ENCODE peak calls at places on chromosomes 7 and 10, in four cellular contexts. P is adrenal gland, U is RWPE2, Y is IMR-90. R is an unnamed sample.

GRCh38 chr10:48215148-48215982 is 59.1 kb downstream of the FRMPD2 start:
- DNase-seq in P (peak), Y (peak), U (no peak), R (no peak)

GRCh38 chr7:2802504-2803341 is 41.4 kb downstream of the GNA12 start:
- DNase-seq in Y (peak), U (no peak), P (no peak), R (no peak)

GRCh38 chr10:127871631-127872010 is 21.1 kb downstream of the CLRN3 start:
- DNase-seq in Y (no peak), P (no peak), U (no peak), R (no peak)

GRCh38 chr10:110360857-110361474 is 56.2 kb upstream of the SMNDC1 start:
- DNase-seq in Y (no peak), U (no peak), P (no peak), R (no peak)

GRCh38 chr7:10483671-10484070 is 490.0 kb upstream of the PHF14 start:
- DNase-seq in U (no peak), Y (no peak), P (no peak), R (no peak)

GRCh38 chr7:842436-843031 is 10.3 kb downstream of the SUN1 start:
- DNase-seq in Y (no peak), P (no peak), U (peak), R (no peak)

GRCh38 chr10:122307669-122308486 is 36.8 kb downstream of the BTBD16 start:
- DNase-seq in P (peak), Y (peak), U (peak), R (no peak)

GRCh38 chr10:119451305-119451896 is 91.1 kb downstream of the RGS10 start:
- DNase-seq in U (no peak), Y (no peak), P (no peak), R (no peak)

GRCh38 chr10:61136151-61136550 is 192.2 kb upstream of the RHOBTB1 start:
- DNase-seq in U (no peak), Y (peak), P (no peak), R (no peak)

GRCh38 chr7:106778656-106779250 is 86.3 kb upstream of the PIK3CG start:
- DNase-seq in U (no peak), Y (peak), P (no peak), R (no peak)

GRCh38 chr7:114973147-114973546 is 51.3 kb downstream of the MDFIC start:
- DNase-seq in Y (peak), U (no peak), P (no peak), R (no peak)

GRCh38 chr10:117933036-117933435 is 113.7 kb downstream of the RAB11FIP2 start:
- DNase-seq in Y (peak), P (no peak), U (no peak), R (no peak)

GRCh38 chr10:88092975-88093374 is 229.6 kb downstream of the PTEN start:
- DNase-seq in U (no peak), Y (no peak), P (no peak), R (no peak)

GRCh38 chr10:63466168-63466935 is 575 bp upstream of the JMJD1C start:
- DNase-seq in Y (peak), P (no peak), U (no peak), R (peak)

GRCh38 chr10:23367896-23368685 is 23.5 kb upstream of the C10orf67 start:
- DNase-seq in Y (no peak), P (no peak), U (no peak), R (no peak)

GRCh38 chr7:27602766-27603165 is 59.9 kb downstream of the HIBADH start:
- DNase-seq in P (no peak), Y (no peak), U (no peak), R (no peak)

GRCh38 chr7:117186631-117187030 is 136.2 kb downstream of the WNT2 start:
- DNase-seq in Y (no peak), U (no peak), P (no peak), R (no peak)

GRCh38 chr7:132179681-132180080 is 396.6 kb downstream of the PLXNA4 start:
- DNase-seq in U (no peak), Y (no peak), P (no peak), R (no peak)

GRCh38 chr10:68135362-68135761 is 26.1 kb downstream of the MYPN start:
- DNase-seq in Y (peak), P (no peak), U (no peak), R (no peak)

GRCh38 chr7:585873-586272 is 66.2 kb upstream of the PDGFA start:
- DNase-seq in U (no peak), P (no peak), Y (no peak), R (no peak)

GRCh38 chr7:105643384-105643783 is 62.1 kb upstream of the EFCAB10 start:
- DNase-seq in Y (no peak), P (no peak), U (no peak), R (no peak)

GRCh38 chr10:3172081-3172445 is 519 bp downstream of the PITRM1 start:
- DNase-seq in Y (peak), U (no peak), P (no peak), R (no peak)

GRCh38 chr10:43822509-43823236 is 174.0 kb upstream of the ZNF32 start:
- DNase-seq in Y (no peak), P (no peak), U (no peak), R (no peak)

GRCh38 chr10:65684896-65685295 is 1240.9 kb upstream of the LRRTM3 start:
- DNase-seq in U (no peak), Y (no peak), P (no peak), R (no peak)

GRCh38 chr10:28986117-28986792 is 302.6 kb upstream of the LYZL1 start:
- DNase-seq in P (no peak), U (no peak), Y (peak), R (no peak)

GRCh38 chr7:101869026-101869900 is 51.8 kb downstream of the CUX1 start:
- DNase-seq in P (no peak), U (no peak), Y (no peak), R (no peak)

GRCh38 chr10:119831656-119832055 is 41.0 kb downstream of the MCMBP start:
- DNase-seq in Y (no peak), U (no peak), P (no peak), R (no peak)

GRCh38 chr7:74083117-74083876 is at the start of gene LIMK1:
- DNase-seq in U (no peak), Y (peak), P (peak), R (peak)

GRCh38 chr10:95242581-95243317 is 48.1 kb downstream of the PDLIM1 start:
- DNase-seq in P (peak), Y (peak), U (no peak), R (no peak)

GRCh38 chr7:131724776-131725345 is 168.4 kb upstream of the PODXL start:
- DNase-seq in P (no peak), U (no peak), Y (no peak), R (no peak)

GRCh38 chr7:76272142-76272541 is 30.3 kb upstream of the HSPB1 start:
- DNase-seq in U (no peak), P (no peak), Y (no peak), R (no peak)

GRCh38 chr7:112084506-112084905 is 121.7 kb downstream of the DOCK4 start:
- DNase-seq in Y (peak), P (peak), U (no peak), R (no peak)

GRCh38 chr10:122258136-122259074 is 12.7 kb upstream of the BTBD16 start:
- DNase-seq in U (no peak), Y (peak), P (no peak), R (no peak)

GRCh38 chr7:29229056-29229455 is 34.5 kb downstream of the CHN2 start:
- DNase-seq in U (no peak), P (no peak), Y (no peak), R (no peak)

DNA sequence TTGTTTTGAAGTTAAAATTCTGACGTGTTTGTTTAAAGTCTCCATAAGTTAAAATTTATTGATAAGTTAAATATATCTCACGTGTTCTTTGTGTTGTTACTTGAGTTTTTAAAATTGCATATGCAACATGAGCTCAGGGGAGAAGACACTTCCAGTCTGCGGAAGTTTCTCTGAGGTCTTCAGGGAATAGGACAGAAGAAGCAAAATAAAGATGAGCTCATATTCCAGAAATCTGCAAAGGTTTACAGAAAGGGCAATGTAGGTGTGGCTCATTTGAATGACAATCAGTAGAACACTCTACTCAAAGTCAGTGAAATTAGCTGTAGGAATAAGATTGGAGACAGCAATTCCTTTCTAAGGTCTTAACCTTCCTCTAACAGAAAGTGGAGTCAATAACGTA is 53.7 kb downstream of the CACNA2D1 start:
- DNase-seq in U (no peak), Y (no peak), P (no peak), R (no peak)
- H3K27ac ChIP-seq in U (no peak), Y (no peak), P (no peak), R (no peak)

DNA sequence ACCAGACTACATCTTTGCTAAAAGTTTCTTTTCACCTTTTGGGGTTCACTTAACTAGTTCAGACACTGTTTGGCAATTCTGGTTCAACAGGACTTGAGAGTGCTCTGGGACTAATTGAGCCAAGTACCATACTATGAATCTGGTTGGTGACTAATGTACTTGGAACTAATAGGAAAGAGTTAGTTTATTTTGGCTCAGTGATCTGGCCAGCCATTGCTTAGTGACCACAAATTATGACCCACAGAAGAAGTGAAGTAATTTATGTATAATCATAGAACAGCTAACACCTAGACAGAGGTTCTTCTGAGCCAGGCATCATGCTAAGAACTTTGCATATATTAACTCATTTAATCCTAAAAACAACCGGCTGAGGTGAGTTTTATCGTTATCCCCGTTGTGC is 126.5 kb upstream of the JCAD start:
- DNase-seq in P (no peak), U (no peak), Y (peak), R (no peak)
- TF ChIP-seq CTCF in P (no peak), U (no peak), Y (no peak), R (no peak)

DNA sequence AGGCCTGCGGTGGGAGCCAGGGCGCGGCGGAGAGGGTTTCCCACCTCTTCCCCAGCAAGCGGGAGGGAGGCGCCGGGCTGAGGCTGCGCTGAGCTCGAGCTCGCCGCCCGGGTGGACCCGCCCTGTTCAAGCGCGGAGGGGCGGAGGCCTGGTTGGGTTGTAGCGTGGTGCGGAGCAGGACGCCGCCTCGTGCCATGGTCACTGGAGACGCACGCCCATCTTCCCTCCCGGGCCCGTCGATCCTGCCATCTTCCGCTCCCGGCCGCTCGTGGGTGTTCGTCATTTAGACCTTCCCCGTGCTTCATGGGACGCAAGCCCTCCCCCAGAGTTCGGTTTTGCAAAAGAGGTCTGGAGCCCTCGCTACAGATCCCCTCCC is 9.3 kb upstream of the EN2 start:
- DNase-seq in U (no peak), Y (no peak), P (no peak), R (no peak)
- H3K4me3 ChIP-seq in U (no peak), Y (no peak), P (no peak), R (no peak)

GRCh38 chr10:124699471-124700292 is 44.5 kb downstream of the FAM53B start:
- DNase-seq in U (no peak), P (no peak), Y (no peak), R (no peak)

GRCh38 chr10:124701881-124702656 is 42.1 kb downstream of the FAM53B start:
- DNase-seq in Y (peak), P (peak), U (no peak), R (no peak)

GRCh38 chr10:124701435-124701834 is 42.7 kb downstream of the FAM53B start:
- DNase-seq in Y (peak), U (no peak), P (peak), R (no peak)

GRCh38 chr10:124701038-124701365 is 43.2 kb downstream of the FAM53B start:
- DNase-seq in P (no peak), Y (no peak), U (no peak), R (no peak)

DNA sequence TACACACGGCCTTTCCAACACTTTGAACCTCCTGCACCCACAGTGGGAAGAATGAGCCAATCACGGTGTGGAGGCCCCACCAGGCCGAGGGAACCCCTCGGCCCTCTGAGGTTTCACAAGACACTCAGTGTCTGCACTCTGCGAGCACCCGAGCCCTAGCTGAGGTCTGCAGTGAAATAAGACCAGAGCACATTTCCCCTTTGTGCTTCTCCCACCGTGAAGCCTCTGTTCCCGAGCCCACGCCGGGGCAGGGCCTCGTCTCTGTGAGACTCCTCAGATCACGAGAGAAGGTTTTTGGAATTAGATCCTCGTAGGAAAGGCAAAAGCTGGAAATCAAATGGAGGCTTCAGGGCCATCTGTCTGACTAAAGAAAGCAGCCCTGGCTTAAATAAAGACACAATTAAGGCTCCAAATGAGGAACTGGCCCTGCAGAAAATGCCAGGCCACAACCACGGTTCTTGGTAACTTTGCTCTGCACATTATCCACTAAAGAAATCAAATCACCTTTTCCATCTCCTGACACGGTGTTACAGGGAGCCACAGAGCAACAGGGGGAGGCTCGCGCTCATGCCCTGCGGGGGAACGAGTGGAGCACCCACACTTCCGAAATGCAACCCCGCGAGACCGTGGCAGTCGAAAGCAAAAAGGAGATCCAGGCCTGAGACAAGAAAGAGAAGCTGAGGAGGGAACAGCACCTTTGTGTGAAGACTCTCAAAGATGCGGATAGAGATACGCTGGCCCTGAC is 43.7 kb downstream of the FAM53B start:
- DNase-seq in U (no peak), P (no peak), Y (no peak), R (no peak)
- H3K27ac ChIP-seq in U (no peak), P (peak), Y (no peak), R (no peak)

DNA sequence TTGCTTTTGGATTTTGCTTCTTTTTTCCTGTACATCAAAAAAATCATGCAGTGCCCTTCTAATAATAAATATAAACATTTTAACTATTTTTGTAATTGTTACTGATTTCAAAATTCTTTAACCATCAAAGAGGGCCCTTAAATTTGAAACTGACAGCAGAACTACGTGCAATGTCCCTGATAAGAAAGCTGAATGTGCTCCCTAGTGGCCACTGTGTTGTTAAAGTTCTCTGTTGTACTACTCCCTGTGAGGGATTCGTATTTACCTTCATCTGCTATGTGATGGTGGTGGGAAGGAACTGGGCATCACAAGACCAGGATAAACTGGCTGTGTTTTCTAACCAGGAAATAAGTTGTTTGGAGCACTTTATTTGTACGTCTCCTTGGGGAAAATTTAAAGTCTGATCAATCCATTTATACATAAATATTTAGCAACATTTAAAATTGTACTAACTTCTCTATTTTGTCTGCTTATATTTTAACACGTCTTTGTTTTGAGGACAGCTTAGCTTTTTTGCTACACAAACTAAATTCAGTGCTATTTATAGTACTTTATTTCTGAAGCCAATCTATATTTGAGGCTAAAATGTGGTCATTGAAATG is 322.4 kb downstream of the HGF start:
- DNase-seq in Y (peak), U (no peak), P (no peak), R (no peak)
- TF ChIP-seq CTCF in Y (peak), U (peak), P (peak), R (no peak)

GRCh38 chr7:36312915-36313334 is 76.7 kb upstream of the ANLN start:
- DNase-seq in P (no peak), Y (no peak), U (no peak), R (no peak)
- H3K4me3 ChIP-seq in P (no peak), Y (no peak), U (no peak), R (no peak)

GRCh38 chr7:7201583-7202374 is 19.4 kb downstream of the C1GALT1 start:
- DNase-seq in U (no peak), Y (no peak), P (no peak), R (peak)

GRCh38 chr7:7203813-7204575 is 21.6 kb downstream of the C1GALT1 start:
- DNase-seq in P (no peak), Y (no peak), U (no peak), R (no peak)

GRCh38 chr7:7207876-7208275 is 25.5 kb downstream of the C1GALT1 start:
- DNase-seq in P (no peak), U (no peak), Y (peak), R (no peak)

DNA sequence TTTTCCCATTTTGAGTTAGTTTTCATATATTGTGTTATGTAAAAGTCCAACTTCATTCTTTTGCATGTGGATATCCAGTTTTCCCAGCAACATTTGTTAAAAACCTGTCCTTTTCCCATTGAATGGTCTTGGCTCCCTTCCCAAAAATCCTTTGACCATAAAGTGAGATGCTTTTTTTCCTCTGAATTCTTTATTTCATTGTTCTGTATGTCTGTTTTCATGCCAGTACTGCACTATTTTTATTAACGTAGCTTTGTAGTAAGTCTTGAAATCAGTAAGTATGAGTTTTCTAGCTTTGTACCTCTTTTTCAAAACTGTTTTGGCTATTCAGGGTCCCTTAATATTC is 20.0 kb downstream of the C1GALT1 start:
- DNase-seq in Y (no peak), U (no peak), P (no peak), R (no peak)
- H3K27ac ChIP-seq in Y (no peak), U (peak), P (no peak), R (no peak)

GRCh38 chr10:79246606-79247275 is 100.5 kb upstream of the PPIF start:
- DNase-seq in Y (no peak), U (no peak), P (peak), R (no peak)
- TF ChIP-seq CTCF in Y (no peak), U (no peak), P (no peak), R (no peak)

R was measured in CD8-positive, alpha-beta T cell.